ENCODE peak calls at places on chromosomes 16 and 17, in four cellular contexts. N is GM12891, E is GM12878, A is H1. D is an unnamed sample.

GRCh38 chr17:42039794-42040763 is 10.3 kb downstream of the C17orf113 start:
- DNase-seq in N (no peak), E (no peak), A (no peak), D (no peak)

GRCh38 chr17:15403276-15403939 is 62.0 kb upstream of the TEKT3 start:
- DNase-seq in A (no peak), N (no peak), E (no peak), D (no peak)

GRCh38 chr16:57361384-57361783 is 2.8 kb downstream of the CCL22 start:
- DNase-seq in E (no peak), N (no peak), A (no peak), D (no peak)

GRCh38 chr16:88857728-88858339 is 907 bp downstream of the TRAPPC2L start:
- DNase-seq in N (peak), A (peak), E (no peak), D (peak)

GRCh38 chr17:48636177-48637018 is 10.2 kb upstream of the HOXB9 start:
- DNase-seq in E (no peak), N (peak), A (peak), D (peak)

GRCh38 chr17:46818319-46818928 is at the start of gene WNT3:
- DNase-seq in N (peak), E (no peak), A (no peak), D (peak)

GRCh38 chr17:11122908-11123307 is 118.1 kb upstream of the SHISA6 start:
- DNase-seq in E (no peak), A (no peak), N (no peak), D (no peak)

GRCh38 chr17:74042744-74043486 is 160.6 kb upstream of the RPL38 start:
- DNase-seq in E (no peak), N (no peak), A (no peak), D (no peak)

GRCh38 chr17:32264140-32264799 is 1.4 kb upstream of the RHBDL3 start:
- DNase-seq in A (no peak), E (no peak), N (no peak), D (no peak)

GRCh38 chr17:61806081-61806828 is 57.1 kb downstream of the BRIP1 start:
- DNase-seq in E (no peak), A (no peak), N (no peak), D (no peak)

GRCh38 chr17:67546578-67547527 is 169.8 kb downstream of the PITPNC1 start:
- DNase-seq in E (no peak), N (peak), A (no peak), D (peak)

GRCh38 chr17:58254803-58255202 is 16.4 kb downstream of the LPO start:
- DNase-seq in E (no peak), A (no peak), N (no peak), D (no peak)

GRCh38 chr17:61468263-61468907 is 16.2 kb downstream of the TBX4 start:
- DNase-seq in E (no peak), A (no peak), N (no peak), D (no peak)

GRCh38 chr17:80096531-80097306 is 4.7 kb upstream of the GAA start:
- DNase-seq in N (no peak), A (no peak), E (no peak), D (no peak)

GRCh38 chr17:7989781-7990655 is 12.4 kb upstream of the GUCY2D start:
- DNase-seq in N (peak), A (peak), E (peak), D (peak)

GRCh38 chr16:1991588-1992474 is 2.1 kb downstream of the SYNGR3 start:
- DNase-seq in E (peak), A (peak), N (peak), D (peak)

GRCh38 chr16:1447965-1448364 is 3.6 kb upstream of the CCDC154 start:
- DNase-seq in N (no peak), E (no peak), A (no peak), D (no peak)

GRCh38 chr16:88200896-88201185 is 181.9 kb upstream of the ZNF469 start:
- DNase-seq in A (no peak), E (no peak), N (no peak), D (no peak)

GRCh38 chr16:2817496-2818277 is 650 bp downstream of the PRSS21 start:
- DNase-seq in A (no peak), E (no peak), N (no peak), D (no peak)

GRCh38 chr17:21213491-21214014 is 408 bp downstream of the TMEM11 start:
- DNase-seq in A (no peak), N (no peak), E (no peak), D (no peak)

GRCh38 chr16:85819245-85819644 is 19.8 kb downstream of the COX4I1 start:
- DNase-seq in E (peak), A (peak), N (peak), D (peak)

GRCh38 chr17:39634384-39634871 is 2.5 kb upstream of the STARD3 start:
- DNase-seq in A (no peak), E (no peak), N (no peak), D (no peak)

GRCh38 chr16:27491894-27492587 is 57.7 kb downstream of the GTF3C1 start:
- DNase-seq in N (no peak), A (no peak), E (no peak), D (no peak)

GRCh38 chr16:88387941-88388627 is 5.3 kb downstream of the ZNF469 start:
- DNase-seq in E (no peak), N (no peak), A (no peak), D (no peak)

GRCh38 chr16:57743886-57744645 is 8.5 kb downstream of the KATNB1 start:
- DNase-seq in E (no peak), N (no peak), A (no peak), D (no peak)

GRCh38 chr17:80116923-80117380 is 15.6 kb downstream of the GAA start:
- DNase-seq in E (no peak), A (no peak), N (no peak), D (no peak)

GRCh38 chr16:19645557-19645981 is 72.5 kb downstream of the KNOP1 start:
- DNase-seq in A (no peak), E (no peak), N (no peak), D (no peak)
- TF ChIP-seq TAF1 in A (no peak), E (no peak), N (no peak), D (no peak)

GRCh38 chr17:12342609-12343248 is 322.1 kb downstream of the MAP2K4 start:
- DNase-seq in N (peak), A (peak), E (no peak), D (peak)
- TF ChIP-seq POLR2A in N (no peak), A (no peak), E (no peak), D (no peak)

DNA sequence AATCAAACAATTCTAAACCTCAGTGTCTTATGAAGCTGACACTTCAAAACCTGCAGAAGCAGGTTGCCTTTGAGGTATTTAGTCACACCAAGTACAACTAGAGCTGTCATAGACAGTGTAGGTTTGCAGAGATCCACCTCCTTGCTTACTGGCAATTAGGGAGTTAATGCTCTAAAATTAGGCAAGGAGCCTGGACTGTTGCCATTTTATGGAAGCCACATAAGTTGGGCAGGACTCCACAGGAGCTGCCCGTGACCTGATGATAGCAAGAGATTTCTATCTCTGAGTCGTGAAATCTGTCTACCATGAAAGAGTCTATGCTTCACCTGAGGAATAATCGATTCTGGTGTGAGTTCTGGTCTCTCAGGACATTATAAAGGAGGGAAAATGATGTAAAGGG is 8.9 kb downstream of the EME1 start:
- DNase-seq in E (no peak), N (no peak), A (no peak), D (no peak)
- TF ChIP-seq POLR2AphosphoS5 in E (no peak), N (no peak), A (no peak), D (no peak)

GRCh38 chr17:81392909-81393654 is 2.2 kb upstream of the BAHCC1 start:
- DNase-seq in A (no peak), N (no peak), E (no peak), D (no peak)

GRCh38 chr17:81395600-81396277 is 482 bp downstream of the BAHCC1 start:
- DNase-seq in E (no peak), N (no peak), A (no peak), D (no peak)

GRCh38 chr17:81394831-81395599 is at the start of gene BAHCC1:
- DNase-seq in E (no peak), N (no peak), A (peak), D (peak)

GRCh38 chr17:81393684-81394376 is 1.4 kb upstream of the BAHCC1 start:
- DNase-seq in A (peak), N (no peak), E (peak), D (peak)

GRCh38 chr17:81394377-81394747 is 895 bp upstream of the BAHCC1 start:
- DNase-seq in A (no peak), N (no peak), E (no peak), D (no peak)
- TF ChIP-seq TAF1 in A (no peak), N (no peak), E (no peak), D (no peak)

GRCh38 chr17:73011016-73011486 is 81.4 kb downstream of the SLC39A11 start:
- DNase-seq in N (no peak), A (no peak), E (no peak), D (no peak)
- TF ChIP-seq POLR2A in N (no peak), A (no peak), E (no peak), D (no peak)

GRCh38 chr17:77095461-77095860 is 45.3 kb upstream of the SEC14L1 start:
- DNase-seq in E (no peak), N (no peak), A (no peak), D (no peak)

GRCh38 chr17:77097772-77098171 is 43.0 kb upstream of the SEC14L1 start:
- DNase-seq in N (no peak), E (no peak), A (no peak), D (no peak)

GRCh38 chr17:77100009-77100408 is 40.8 kb upstream of the SEC14L1 start:
- DNase-seq in A (no peak), E (no peak), N (no peak), D (no peak)

GRCh38 chr17:77098884-77099545 is 41.8 kb upstream of the SEC14L1 start:
- DNase-seq in E (no peak), A (no peak), N (no peak), D (no peak)

DNA sequence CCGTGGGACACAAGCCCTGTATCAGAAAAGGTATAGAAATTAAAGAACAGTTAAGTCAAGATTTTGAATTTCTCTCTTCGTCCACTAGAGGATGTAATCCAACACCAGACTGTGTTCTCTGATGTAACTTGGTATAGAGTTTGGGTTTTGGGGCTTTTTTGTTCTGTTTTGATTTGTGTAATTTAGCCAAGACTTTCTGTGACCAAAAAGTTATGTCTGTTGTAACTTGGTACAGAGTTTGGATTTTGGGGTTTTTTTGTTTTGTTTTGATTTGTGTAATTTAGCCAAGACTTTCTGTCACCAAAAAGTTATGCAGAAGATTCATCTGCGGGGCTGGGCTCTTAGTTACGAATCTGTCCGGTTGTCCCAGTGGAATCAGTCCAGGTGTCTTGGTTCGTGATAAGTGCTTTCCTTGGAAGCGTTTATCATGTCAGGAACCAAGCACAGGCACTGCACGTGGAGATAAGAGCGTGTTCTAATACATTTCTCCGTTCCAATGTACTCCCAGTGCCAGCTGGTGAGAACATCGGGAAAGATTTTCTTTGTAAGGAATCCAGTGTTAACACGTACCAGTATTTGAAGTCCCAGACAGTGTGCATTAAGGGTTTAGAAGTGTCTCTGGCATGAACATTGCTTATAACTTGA is 44.1 kb upstream of the SEC14L1 start:
- DNase-seq in E (no peak), A (no peak), N (no peak), D (no peak)
- TF ChIP-seq POLR2AphosphoS5 in E (no peak), A (no peak), N (no peak), D (no peak)

GRCh38 chr17:37608369-37609169 is 649 bp downstream of the SYNRG start:
- DNase-seq in A (peak), E (no peak), N (peak), D (peak)
- TF ChIP-seq TAF1 in A (no peak), E (no peak), N (no peak), D (no peak)